ENCODE peak calls at places on chromosomes 12 and 14, in five cellular contexts. L is sigmoid colon, G is cardiac muscle cell, C is A549, S is GM23338. Y is an unnamed sample.

GRCh38 chr12:95164656-95165055 is 52.6 kb downstream of the FGD6 start:
- DNase-seq in S (no peak), C (no peak), G (peak), L (no peak), Y (no peak)

GRCh38 chr14:60092516-60092915 is 793 bp downstream of the PCNX4 start:
- DNase-seq in L (no peak), S (peak), C (peak), G (peak), Y (no peak)

GRCh38 chr14:94317259-94317658 is 5.9 kb downstream of the SERPINA6 start:
- DNase-seq in L (no peak), C (no peak), S (no peak), G (peak), Y (no peak)

GRCh38 chr12:128353271-128353670 is 86.3 kb downstream of the TMEM132C start:
- DNase-seq in C (no peak), S (no peak), L (no peak), G (no peak), Y (no peak)

GRCh38 chr12:96522690-96523089 is 33.3 kb downstream of the CFAP54 start:
- DNase-seq in G (no peak), C (no peak), S (no peak), L (no peak), Y (no peak)

GRCh38 chr12:98743362-98743953 is 98.4 kb downstream of the APAF1 start:
- DNase-seq in G (no peak), S (peak), L (no peak), C (peak), Y (peak)

GRCh38 chr12:102995372-102995771 is 37.9 kb downstream of the ASCL1 start:
- DNase-seq in G (no peak), L (no peak), S (no peak), C (no peak), Y (no peak)

GRCh38 chr14:23056257-23056955 is 914 bp downstream of the CDH24 start:
- DNase-seq in G (peak), S (peak), L (peak), C (peak), Y (peak)

GRCh38 chr14:62409909-62410308 is 635.3 kb downstream of the KCNH5 start:
- DNase-seq in L (no peak), C (no peak), S (no peak), G (peak), Y (no peak)

GRCh38 chr12:111408116-111408440 is 2.4 kb downstream of the SH2B3 start:
- DNase-seq in G (no peak), C (no peak), L (no peak), S (no peak), Y (no peak)

GRCh38 chr12:124851344-124851743 is 12.3 kb downstream of the SCARB1 start:
- DNase-seq in L (no peak), S (no peak), C (no peak), G (no peak), Y (peak)

GRCh38 chr14:66709292-66709691 is 201.3 kb downstream of the GPHN start:
- DNase-seq in G (peak), S (no peak), C (no peak), L (no peak), Y (no peak)

GRCh38 chr14:106551265-106551664 is 1024.9 kb downstream of the TMEM121 start:
- DNase-seq in S (no peak), C (no peak), L (no peak), G (no peak), Y (no peak)

GRCh38 chr14:72788972-72789728 is 104.8 kb downstream of the DPF3 start:
- DNase-seq in S (peak), C (no peak), L (no peak), G (no peak), Y (no peak)

GRCh38 chr14:100780646-100781355 is 45.1 kb upstream of the MEG3 start:
- DNase-seq in S (no peak), C (no peak), L (peak), G (no peak), Y (no peak)

GRCh38 chr14:97120204-97121120 is 323.3 kb downstream of the VRK1 start:
- DNase-seq in G (no peak), L (no peak), C (no peak), S (no peak), Y (no peak)

GRCh38 chr14:59630281-59630963 is 53.8 kb upstream of the CCDC175 start:
- DNase-seq in S (peak), G (peak), C (no peak), L (no peak), Y (peak)

GRCh38 chr14:25050494-25051170 is 685 bp upstream of the STXBP6 start:
- DNase-seq in L (no peak), C (no peak), G (peak), S (peak), Y (no peak)

GRCh38 chr12:43362910-43363694 is 188.9 kb downstream of the ADAMTS20 start:
- DNase-seq in S (no peak), L (no peak), G (no peak), C (no peak), Y (no peak)

GRCh38 chr14:94971750-94972149 is 185.6 kb downstream of the DICER1 start:
- DNase-seq in G (peak), C (no peak), L (peak), S (no peak), Y (no peak)

GRCh38 chr14:105507247-105507646 is 16.2 kb downstream of the TEDC1 start:
- DNase-seq in L (peak), G (no peak), C (no peak), S (no peak), Y (no peak)

GRCh38 chr12:45458854-45459807 is 243.2 kb downstream of the ANO6 start:
- DNase-seq in S (no peak), L (no peak), G (peak), C (no peak), Y (no peak)

GRCh38 chr12:69055280-69055679 is 122.3 kb upstream of the CPM start:
- DNase-seq in C (no peak), L (no peak), S (no peak), G (no peak), Y (no peak)

GRCh38 chr14:22556021-22556989 is 32.7 kb downstream of the DAD1 start:
- DNase-seq in G (peak), L (peak), C (no peak), S (peak), Y (no peak)

GRCh38 chr12:40622246-40622838 is 69.9 kb upstream of the CNTN1 start:
- DNase-seq in C (peak), L (no peak), S (peak), G (peak), Y (peak)
- TF ChIP-seq CTCF in C (peak), L (peak), S (peak), G (peak), Y (peak)

GRCh38 chr12:123743002-123743401 is 19.1 kb upstream of the DNAH10 start:
- DNase-seq in L (no peak), S (no peak), G (no peak), C (no peak), Y (no peak)
- TF ChIP-seq CTCF in L (no peak), S (no peak), G (no peak), C (no peak), Y (no peak)

DNA sequence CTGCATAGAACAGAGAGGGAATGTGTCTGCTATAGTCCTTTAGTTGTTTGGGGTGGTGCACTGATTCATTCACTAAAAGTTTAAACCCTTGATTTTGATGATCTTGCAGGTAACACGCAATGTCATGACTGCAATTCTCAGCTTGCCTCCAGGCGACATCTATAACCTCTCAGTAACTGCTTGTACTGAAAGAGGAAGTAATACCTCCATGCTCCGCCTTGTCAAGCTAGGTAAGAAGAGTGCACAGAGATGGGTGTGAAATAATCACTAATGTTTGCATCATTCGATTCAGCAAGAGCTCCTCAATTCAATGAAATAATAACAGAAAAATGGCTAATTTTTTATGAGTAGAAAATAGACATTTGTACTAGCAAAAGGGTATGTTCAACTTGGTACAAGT is 203.7 kb downstream of the PTPRO start:
- DNase-seq in S (peak), L (no peak), C (peak), G (no peak), Y (no peak)
- TF ChIP-seq CTCF in S (no peak), L (no peak), C (no peak), G (no peak), Y (no peak)

DNA sequence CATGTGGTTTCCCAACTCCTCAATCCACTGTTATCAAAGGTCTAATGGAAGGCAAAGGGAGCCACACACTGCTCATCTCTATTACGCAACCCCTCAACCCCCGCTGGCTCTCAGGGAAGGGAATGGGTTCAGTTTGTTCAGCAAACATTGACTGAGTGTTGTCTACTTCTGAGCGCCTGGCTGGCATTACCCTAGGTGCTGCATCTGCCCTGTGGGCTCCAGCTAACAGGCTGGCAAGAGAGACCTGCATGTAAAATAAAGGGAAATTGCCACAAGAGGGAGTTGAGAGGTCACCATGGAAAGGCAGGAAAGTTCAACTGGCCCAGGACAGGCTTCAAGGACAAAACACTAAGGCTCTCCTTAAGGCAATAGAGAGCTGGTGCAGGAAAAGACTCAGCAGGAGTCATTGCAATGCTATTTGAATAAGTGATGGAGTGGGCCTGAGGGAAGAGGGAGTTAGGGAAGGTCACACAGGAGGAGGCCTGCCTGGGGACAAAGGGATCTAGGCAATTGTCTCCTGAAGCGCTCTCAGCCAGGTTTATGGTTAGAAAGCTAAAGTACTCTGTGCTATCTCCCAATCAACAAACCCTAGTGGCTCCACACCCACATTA is 5.5 kb upstream of the ZNF740 start:
- DNase-seq in C (peak), L (no peak), G (peak), S (peak), Y (peak)
- TF ChIP-seq CTCF in C (peak), L (no peak), G (peak), S (peak), Y (peak)

GRCh38 chr14:20836668-20837338 is 34.2 kb upstream of the RNASE1 start:
- DNase-seq in G (peak), L (no peak), S (peak), C (peak), Y (peak)
- TF ChIP-seq CTCF in G (peak), L (no peak), S (peak), C (peak), Y (peak)

DNA sequence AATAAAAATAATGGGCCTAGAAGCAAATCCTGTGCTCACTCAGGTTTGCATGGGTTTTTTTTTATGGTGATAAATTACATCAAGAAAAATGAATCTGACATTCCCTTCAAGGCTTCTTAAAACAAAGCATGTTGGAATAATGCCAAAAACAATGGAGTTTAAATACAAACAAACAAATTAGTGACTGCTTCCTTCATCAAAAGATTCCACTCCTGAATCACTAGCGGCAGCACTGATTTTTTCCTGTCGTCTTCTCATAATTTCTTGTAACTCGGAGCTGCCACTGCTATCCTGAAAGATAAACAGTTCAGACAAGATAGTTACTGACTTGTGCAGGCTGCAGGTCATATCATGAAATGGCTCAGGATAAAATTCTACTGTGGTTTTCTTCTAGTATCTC is 168.0 kb downstream of the EPS8 start:
- DNase-seq in G (no peak), S (no peak), C (no peak), L (no peak), Y (no peak)
- TF ChIP-seq CTCF in G (no peak), S (no peak), C (no peak), L (no peak), Y (no peak)

GRCh38 chr12:61654698-61655097 is 605.5 kb upstream of the USP15 start:
- DNase-seq in S (no peak), L (no peak), C (peak), G (no peak), Y (no peak)
- TF ChIP-seq CTCF in S (peak), L (no peak), C (no peak), G (no peak), Y (no peak)

GRCh38 chr14:53613404-53614253 is 343.0 kb downstream of the BMP4 start:
- DNase-seq in L (no peak), S (peak), G (no peak), C (peak), Y (peak)
- TF ChIP-seq CTCF in L (no peak), S (no peak), G (no peak), C (no peak), Y (peak)

GRCh38 chr12:120316798-120317257 is 10.8 kb downstream of the PLA2G1B start:
- DNase-seq in L (no peak), G (no peak), C (no peak), S (no peak), Y (peak)

GRCh38 chr12:120317258-120318105 is 10.1 kb downstream of the PLA2G1B start:
- DNase-seq in C (peak), S (peak), G (peak), L (peak), Y (peak)

DNA sequence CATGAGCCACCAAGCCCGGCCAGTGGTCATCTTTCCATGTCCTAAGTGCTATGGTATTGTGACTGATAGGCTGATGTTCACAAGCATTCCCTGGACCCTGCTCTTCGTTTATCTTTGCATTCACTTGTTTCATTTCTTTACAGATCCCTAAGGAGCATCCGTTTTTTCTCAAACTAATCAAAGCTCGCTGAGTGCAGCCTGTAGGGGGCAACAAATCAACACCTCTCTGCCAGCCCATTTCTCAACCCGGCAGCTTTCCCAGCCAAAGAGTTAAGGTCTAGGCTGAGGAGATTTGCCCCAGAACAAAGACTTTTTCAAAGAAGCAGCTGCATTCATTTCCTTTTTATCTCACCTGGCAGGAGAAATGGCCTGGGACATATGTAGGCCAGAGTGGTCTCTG is 12.1 kb downstream of the SIRT4 start:
- DNase-seq in C (peak), G (peak), S (peak), L (no peak), Y (no peak)
- TF ChIP-seq CTCF in C (peak), G (peak), S (peak), L (no peak), Y (no peak)

Y was measured in Caco-2.